ENCODE peak calls at places on chromosomes 6 and 20, in five cellular contexts. R is glutamatergic neuron; Z is CD8-positive, alpha-beta T cell; F is fibroblast of lung; P is mesothelial cell of epicardium. D is an unnamed sample.

GRCh38 chr6:71463061-71463460 is 174.4 kb downstream of the OGFRL1 start:
- DNase-seq in Z (no peak), F (peak), P (no peak), R (no peak), D (no peak)

GRCh38 chr20:60630609-60631008 is 621.5 kb upstream of the CDH4 start:
- DNase-seq in R (no peak), F (no peak), P (no peak), Z (no peak), D (no peak)

GRCh38 chr6:75824160-75824559 is 75.1 kb downstream of the MYO6 start:
- DNase-seq in F (no peak), P (no peak), Z (no peak), R (no peak), D (no peak)

GRCh38 chr6:87945181-87945580 is 102.5 kb upstream of the SPACA1 start:
- DNase-seq in R (no peak), Z (no peak), F (no peak), P (no peak), D (no peak)

GRCh38 chr20:54565255-54565654 is 89.9 kb downstream of the DOK5 start:
- DNase-seq in Z (no peak), F (no peak), R (no peak), P (no peak), D (no peak)

GRCh38 chr6:34657307-34657978 is 39.1 kb downstream of the ILRUN start:
- DNase-seq in R (no peak), Z (no peak), F (peak), P (no peak), D (no peak)

GRCh38 chr6:149316740-149317655 is 514 bp upstream of the TAB2 start:
- DNase-seq in R (peak), F (peak), Z (peak), P (peak), D (peak)

GRCh38 chr20:25042531-25043498 is 15.1 kb downstream of the ACSS1 start:
- DNase-seq in P (no peak), Z (peak), F (no peak), R (no peak), D (peak)

GRCh38 chr6:138795809-138796469 is at the start of gene ECT2L:
- DNase-seq in P (peak), F (peak), R (peak), Z (no peak), D (no peak)

GRCh38 chr6:130978660-130979396 is 84.2 kb downstream of the EPB41L2 start:
- DNase-seq in F (no peak), R (no peak), P (no peak), Z (no peak), D (no peak)

GRCh38 chr6:6546318-6547110 is 42.0 kb upstream of the LY86 start:
- DNase-seq in Z (peak), F (peak), P (peak), R (peak), D (peak)

GRCh38 chr6:167795321-167795811 is 31.3 kb upstream of the AFDN start:
- DNase-seq in R (no peak), F (no peak), P (no peak), Z (no peak), D (no peak)

GRCh38 chr20:24316731-24317130 is 152.7 kb upstream of the SYNDIG1 start:
- DNase-seq in P (no peak), F (no peak), R (no peak), Z (no peak), D (no peak)

GRCh38 chr6:170505306-170505705 is 47.8 kb downstream of the PSMB1 start:
- DNase-seq in F (no peak), P (no peak), Z (no peak), R (no peak), D (no peak)

GRCh38 chr6:114121913-114122662 is 151.1 kb upstream of the HDAC2 start:
- DNase-seq in R (no peak), P (no peak), Z (no peak), F (no peak), D (no peak)

GRCh38 chr6:56757585-56757984 is 114.9 kb upstream of the DST start:
- DNase-seq in P (no peak), F (peak), R (no peak), Z (no peak), D (no peak)

GRCh38 chr6:134267917-134268361 is 50.0 kb downstream of the SGK1 start:
- DNase-seq in R (peak), F (no peak), Z (no peak), P (no peak), D (no peak)

GRCh38 chr20:31967830-31968249 is at the start of gene XKR7:
- DNase-seq in R (peak), P (peak), Z (no peak), F (no peak), D (no peak)

GRCh38 chr6:33407132-33407718 is 3.6 kb upstream of the PHF1 start:
- DNase-seq in R (no peak), P (no peak), Z (no peak), F (peak), D (no peak)
- TF ChIP-seq CTCF in R (no peak), P (no peak), Z (no peak), F (peak), D (no peak)

DNA sequence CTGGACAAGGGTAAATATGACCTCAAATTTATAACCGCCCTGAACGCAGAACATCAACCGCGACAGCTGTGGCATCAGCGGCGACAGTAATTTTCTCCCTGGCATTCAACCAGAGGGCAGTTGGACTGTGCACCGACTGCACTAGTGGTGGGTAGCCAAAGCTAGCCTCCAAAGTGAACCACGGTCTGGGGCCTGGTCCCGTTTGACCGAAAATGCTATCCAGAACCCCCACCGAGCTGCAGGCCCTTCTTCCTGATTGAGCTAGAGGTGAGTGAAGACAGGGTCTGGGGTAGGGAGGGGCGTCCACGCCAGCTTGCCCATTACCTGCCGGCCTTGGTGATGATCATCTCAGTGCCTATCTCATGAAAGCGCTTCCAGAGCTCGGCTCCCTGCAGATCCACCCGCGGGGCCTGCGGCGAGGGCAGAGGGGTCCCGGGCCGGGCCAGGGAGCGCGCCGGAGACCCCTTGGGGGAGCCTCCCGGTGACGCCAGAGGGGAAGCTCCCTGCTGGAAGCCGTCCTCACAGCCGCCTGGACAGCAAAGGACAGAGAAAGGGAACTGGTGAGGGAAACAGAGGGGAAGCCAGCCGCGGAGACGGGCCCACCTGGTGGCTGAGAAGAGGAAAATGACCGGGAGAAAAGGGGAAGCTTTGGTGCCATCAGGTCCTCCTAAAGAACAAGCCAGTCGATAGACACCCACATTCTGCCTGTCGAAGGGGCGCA is 2.0 kb downstream of the TBX18 start:
- DNase-seq in P (peak), F (no peak), Z (no peak), R (peak), D (no peak)
- TF ChIP-seq CTCF in P (no peak), F (no peak), Z (no peak), R (no peak), D (no peak)

GRCh38 chr6:84553527-84553926 is 210.9 kb downstream of the TBX18 start:
- DNase-seq in P (no peak), R (no peak), F (peak), Z (no peak), D (no peak)

GRCh38 chr6:84551797-84552196 is 212.6 kb downstream of the TBX18 start:
- DNase-seq in F (no peak), P (no peak), Z (no peak), R (no peak), D (no peak)

GRCh38 chr6:84546427-84546914 is 217.9 kb downstream of the TBX18 start:
- DNase-seq in P (no peak), R (peak), F (peak), Z (no peak), D (no peak)

GRCh38 chr6:84547341-84547794 is 217.0 kb downstream of the TBX18 start:
- DNase-seq in R (no peak), P (no peak), F (peak), Z (no peak), D (no peak)

GRCh38 chr6:84549912-84550311 is 214.5 kb downstream of the TBX18 start:
- DNase-seq in Z (no peak), P (no peak), R (no peak), F (no peak), D (no peak)
- TF ChIP-seq CTCF in Z (no peak), P (no peak), R (no peak), F (no peak), D (no peak)

DNA sequence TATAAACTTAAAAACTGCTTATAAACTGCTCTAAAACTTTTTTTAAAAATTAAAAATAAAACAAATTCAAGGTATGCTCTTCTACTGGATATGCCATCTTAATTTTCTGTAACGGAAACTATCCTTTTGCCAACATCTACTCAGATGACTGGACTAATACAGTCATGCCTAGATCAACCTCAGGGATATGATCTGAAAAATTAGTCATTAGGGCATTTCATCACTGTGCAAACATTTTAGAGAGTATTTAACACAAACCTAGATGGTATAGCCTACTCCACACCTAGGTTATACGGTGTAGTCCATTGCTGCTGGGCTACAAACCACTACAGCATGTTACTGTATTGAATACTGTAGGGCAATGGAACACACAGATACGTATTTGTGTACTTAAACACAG is 64.8 kb downstream of the TRIM27 start:
- DNase-seq in Z (no peak), F (no peak), R (no peak), P (no peak), D (no peak)
- TF ChIP-seq CTCF in Z (no peak), F (no peak), R (no peak), P (no peak), D (no peak)

GRCh38 chr6:126182650-126183311 is 157.1 kb upstream of the CENPW start:
- DNase-seq in R (no peak), Z (no peak), P (no peak), F (peak), D (no peak)
- TF ChIP-seq CTCF in R (no peak), Z (no peak), P (no peak), F (no peak), D (no peak)

DNA sequence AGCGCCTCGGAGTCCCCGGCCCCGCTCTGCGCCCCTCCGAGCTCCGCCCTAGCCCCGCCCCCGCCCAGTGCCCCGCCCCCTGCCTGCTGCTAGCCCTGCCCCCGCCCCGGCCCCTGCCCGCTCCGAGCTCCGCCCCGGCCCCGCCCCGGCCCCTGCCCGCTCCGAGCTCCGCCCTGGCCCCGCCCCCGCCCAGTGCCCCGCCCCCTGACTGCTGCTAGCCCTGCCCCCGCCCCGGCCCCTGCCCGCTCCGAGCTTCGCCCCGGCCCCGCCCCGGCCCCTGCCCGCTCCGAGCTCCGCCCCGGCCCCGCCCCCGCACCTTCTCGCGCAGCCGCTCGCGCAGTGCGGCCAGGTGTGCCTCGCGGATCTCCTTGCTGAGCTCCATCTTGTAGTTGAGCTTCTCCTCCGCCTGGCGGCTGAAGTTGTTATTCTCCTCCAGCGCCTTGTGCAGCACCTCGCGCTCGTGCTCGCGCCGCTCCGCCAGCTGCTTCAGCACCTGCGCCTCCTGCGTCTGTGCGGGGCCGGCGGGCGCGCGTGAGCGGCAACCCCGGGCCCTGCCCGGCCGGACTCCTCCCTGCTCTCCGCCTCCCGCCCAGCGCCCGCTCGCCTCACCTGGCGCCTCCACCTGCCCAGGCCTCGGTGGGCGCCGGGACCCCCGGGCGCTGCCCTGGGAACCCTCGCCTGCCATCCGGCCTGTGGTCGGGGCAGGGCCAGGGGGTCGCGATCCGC is 11.3 kb downstream of the STMN3 start:
- DNase-seq in R (peak), P (peak), Z (peak), F (peak), D (peak)
- TF ChIP-seq CTCF in R (peak), P (peak), Z (peak), F (no peak), D (peak)

DNA sequence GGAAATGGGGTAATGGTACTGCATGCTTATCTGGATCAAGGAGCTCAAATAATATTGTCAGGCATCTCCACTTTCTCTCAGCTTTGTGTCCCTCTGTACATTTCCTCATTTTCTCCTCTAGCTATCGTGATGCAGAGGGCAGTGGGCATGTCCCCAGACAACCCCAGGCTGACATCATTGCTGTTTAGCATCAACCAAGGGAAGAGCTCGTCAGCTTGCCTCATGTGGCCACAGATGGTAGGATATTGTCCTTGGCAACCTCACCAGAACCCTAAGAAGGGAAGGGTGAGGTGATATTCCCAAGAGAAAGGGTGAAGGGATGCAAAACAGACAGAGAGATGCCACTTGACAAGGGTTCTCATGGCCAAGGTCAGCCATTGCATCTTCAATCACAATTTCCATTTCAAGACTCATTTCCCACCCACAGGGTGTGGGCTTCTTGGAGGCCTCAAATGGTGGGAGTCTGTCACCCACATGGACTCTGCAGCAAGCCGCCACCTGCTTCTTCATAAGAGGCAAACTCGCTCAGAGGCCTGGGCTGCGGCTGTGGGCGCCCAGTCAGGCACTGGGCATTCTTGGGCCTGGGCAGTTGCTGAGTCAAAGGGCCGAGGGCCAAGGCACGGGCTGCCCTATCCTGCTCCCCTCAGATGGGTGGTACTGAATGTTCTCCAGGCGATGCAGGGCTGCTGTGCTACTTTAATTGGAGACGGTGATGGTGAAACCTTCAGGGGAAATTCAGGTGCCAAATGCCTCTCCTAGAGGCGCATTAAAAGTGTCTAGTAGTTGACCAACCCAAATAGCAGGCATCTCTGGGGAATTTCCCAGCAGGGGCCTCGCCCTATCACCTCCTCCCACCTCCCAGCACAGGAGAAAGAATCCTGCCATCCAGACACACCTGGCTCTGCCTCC is 58.1 kb downstream of the MAFB start:
- DNase-seq in Z (no peak), R (no peak), P (no peak), F (no peak), D (no peak)
- TF ChIP-seq CTCF in Z (no peak), R (no peak), P (no peak), F (no peak), D (no peak)